ENCODE peak calls at places on chromosomes 12 and 14, in four cellular contexts. K is left ventricle myocardium inferior; J is naive thymus-derived CD4-positive, alpha-beta T cell; O is right cardiac atrium. B is an unnamed sample. For H3K4me1, the result is how much of the 10 kb centered on the place peaks cover.

GRCh38 chr12:754871-755562 is 2.6 kb downstream of the WNK1 start:
- DNase-seq in K (no peak), J (peak), O (no peak), B (no peak)

GRCh38 chr14:97153527-97153926 is 356.3 kb downstream of the VRK1 start:
- DNase-seq in K (no peak), J (no peak), O (no peak), B (no peak)

GRCh38 chr14:104724407-104724980 is 465 bp downstream of the ADSS1 start:
- DNase-seq in K (peak), J (no peak), O (peak), B (peak)

GRCh38 chr14:64109821-64110554 is 184.2 kb downstream of the ESR2 start:
- DNase-seq in K (no peak), J (no peak), O (no peak), B (no peak)

GRCh38 chr12:45209784-45210183 is 6.1 kb upstream of the ANO6 start:
- DNase-seq in K (no peak), J (no peak), O (no peak), B (no peak)

GRCh38 chr12:8033153-8034044 is 883 bp downstream of the FOXJ2 start:
- DNase-seq in K (peak), J (no peak), O (peak), B (peak)

GRCh38 chr12:6468283-6468575 is 2.2 kb downstream of the VAMP1 start:
- DNase-seq in K (no peak), J (no peak), O (no peak), B (no peak)

GRCh38 chr14:55904086-55904485 is 214.1 kb upstream of the PELI2 start:
- DNase-seq in K (no peak), J (no peak), O (no peak), B (no peak)

GRCh38 chr14:38127356-38127755 is 80.3 kb upstream of the SSTR1 start:
- DNase-seq in K (no peak), J (no peak), O (no peak), B (no peak)

GRCh38 chr12:27821259-27821973 is 41.4 kb upstream of the MANSC4 start:
- DNase-seq in K (no peak), J (peak), O (no peak), B (no peak)

GRCh38 chr12:88743946-88744685 is 163.8 kb upstream of the KITLG start:
- DNase-seq in K (no peak), J (no peak), O (no peak), B (no peak)

GRCh38 chr12:8687846-8688601 is 9.8 kb upstream of the RIMKLB start:
- DNase-seq in K (no peak), J (no peak), O (no peak), B (peak)

GRCh38 chr12:111445311-111446043 is 39.8 kb downstream of the SH2B3 start:
- DNase-seq in K (no peak), J (no peak), O (no peak), B (peak)

GRCh38 chr12:3527181-3527580 is 36.2 kb downstream of the PRMT8 start:
- DNase-seq in K (no peak), J (no peak), O (no peak), B (no peak)

GRCh38 chr12:122355702-122356101 is 66.8 kb downstream of the CLIP1 start:
- DNase-seq in K (no peak), J (no peak), O (no peak), B (no peak)

GRCh38 chr12:75086086-75087038 is 123.3 kb downstream of the KCNC2 start:
- DNase-seq in K (no peak), J (no peak), O (no peak), B (no peak)

GRCh38 chr14:61611880-61612630 is 83.3 kb upstream of the HIF1A start:
- DNase-seq in K (no peak), J (no peak), O (no peak), B (no peak)

GRCh38 chr14:90487031-90487430 is 90.2 kb downstream of the CALM1 start:
- DNase-seq in K (peak), J (no peak), O (peak), B (no peak)

GRCh38 chr12:46577063-46577776 is 204.6 kb upstream of the SLC38A2 start:
- DNase-seq in K (no peak), J (no peak), O (peak), B (no peak)

GRCh38 chr14:105011312-105011990 is 9.4 kb downstream of the CDCA4 start:
- DNase-seq in K (no peak), J (no peak), O (peak), B (no peak)

GRCh38 chr14:51607677-51608076 is 44.0 kb upstream of the FRMD6 start:
- DNase-seq in K (no peak), J (no peak), O (no peak), B (no peak)

GRCh38 chr12:115944851-115945496 is 332.5 kb downstream of the MED13L start:
- DNase-seq in K (no peak), J (no peak), O (no peak), B (peak)

GRCh38 chr14:50600849-50601248 is 40.9 kb downstream of the ATL1 start:
- DNase-seq in K (no peak), J (no peak), O (no peak), B (no peak)

GRCh38 chr12:11688831-11689230 is 39.4 kb downstream of the ETV6 start:
- DNase-seq in K (no peak), J (no peak), O (no peak), B (no peak)

GRCh38 chr12:1117371-1117770 is 126.3 kb downstream of the ERC1 start:
- DNase-seq in K (no peak), J (no peak), O (no peak), B (no peak)

GRCh38 chr12:118972982-118973381 is 8.4 kb upstream of the SRRM4 start:
- DNase-seq in K (no peak), J (no peak), O (no peak), B (no peak)

GRCh38 chr14:22449612-22449930 is 139.5 kb downstream of the DAD1 start:
- DNase-seq in K (no peak), J (no peak), O (no peak), B (no peak)

GRCh38 chr12:8594072-8594471 is 18.6 kb downstream of the AICDA start:
- DNase-seq in K (no peak), J (no peak), O (no peak), B (no peak)

GRCh38 chr12:88418856-88419497 is 161.3 kb downstream of the KITLG start:
- DNase-seq in K (no peak), J (no peak), O (no peak), B (no peak)

GRCh38 chr12:43692064-43692463 is 66.5 kb downstream of the PUS7L start:
- DNase-seq in K (no peak), J (no peak), O (no peak), B (no peak)

GRCh38 chr14:55684956-55685584 is 105.1 kb downstream of the KTN1 start:
- DNase-seq in K (no peak), J (no peak), O (no peak), B (no peak)

GRCh38 chr12:14714437-14714836 is 18.0 kb upstream of the GUCY2C start:
- DNase-seq in K (no peak), J (no peak), O (no peak), B (no peak)
- H3K4me1 ChIP-seq in K (under half), J (under half), O (under half), B (under half)

GRCh38 chr12:47818382-47818700 is 1.4 kb downstream of the HDAC7 start:
- DNase-seq in K (no peak), J (peak), O (no peak), B (no peak)
- H3K4me1 ChIP-seq in K (half or more), J (half or more), O (under half), B (half or more)

DNA sequence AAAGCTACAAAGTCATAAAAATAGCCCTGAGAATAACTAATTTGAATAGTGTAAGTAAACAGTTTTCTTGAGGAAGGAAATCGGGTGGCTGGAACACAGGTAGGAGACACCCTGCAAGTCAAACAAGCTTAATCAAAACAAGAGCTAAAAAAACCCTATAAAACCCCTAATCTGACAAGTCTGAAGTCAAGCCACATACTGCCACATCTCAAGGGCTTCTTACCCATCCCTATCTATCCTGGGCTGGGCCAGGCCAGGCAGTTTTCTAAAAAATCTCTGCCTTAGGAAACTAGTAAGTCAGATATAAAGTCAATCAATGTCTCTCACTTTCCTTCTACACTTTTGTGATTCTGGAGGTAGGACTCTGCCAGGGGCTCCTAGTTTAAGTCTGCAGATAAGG is 15.3 kb downstream of the UBE2N start:
- DNase-seq in K (no peak), J (no peak), O (no peak), B (no peak)
- H3K4me1 ChIP-seq in K (half or more), J (under half), O (under half), B (under half)

GRCh38 chr12:62653304-62653703 is 186.7 kb downstream of the MON2 start:
- DNase-seq in K (no peak), J (no peak), O (no peak), B (no peak)

GRCh38 chr12:62651138-62651537 is 184.5 kb downstream of the MON2 start:
- DNase-seq in K (no peak), J (no peak), O (no peak), B (no peak)

GRCh38 chr12:62655524-62656160 is 189.0 kb downstream of the MON2 start:
- DNase-seq in K (no peak), J (no peak), O (no peak), B (no peak)

GRCh38 chr12:62654558-62655241 is 188.1 kb downstream of the MON2 start:
- DNase-seq in K (no peak), J (no peak), O (no peak), B (no peak)

DNA sequence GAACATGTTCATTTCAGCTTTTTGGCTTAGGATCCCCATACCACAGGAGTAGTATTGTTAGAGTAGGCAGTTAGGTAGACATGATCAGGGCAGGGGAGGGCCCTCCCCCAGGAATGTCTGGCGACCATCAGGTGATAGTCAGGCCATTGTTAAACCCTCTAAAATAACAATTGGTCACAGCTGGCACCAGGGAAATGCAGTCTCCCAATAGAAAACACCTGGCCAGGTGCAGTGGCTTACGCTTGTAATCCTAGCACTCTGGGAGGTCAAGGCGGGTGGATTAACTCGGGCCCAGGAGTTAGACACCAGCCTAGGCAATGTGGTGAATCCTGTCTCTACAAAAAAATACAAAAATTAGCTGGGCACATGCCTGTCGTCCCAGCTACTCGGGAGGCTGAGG is 187.1 kb downstream of the MON2 start:
- DNase-seq in K (no peak), J (no peak), O (no peak), B (no peak)
- H3K4me1 ChIP-seq in K (under half), J (under half), O (under half), B (under half)

GRCh38 chr12:12877145-12877544 is 14.2 kb upstream of the GPRC5A start:
- DNase-seq in K (no peak), J (no peak), O (no peak), B (no peak)
- H3K4me1 ChIP-seq in K (under half), J (under half), O (under half), B (under half)

DNA sequence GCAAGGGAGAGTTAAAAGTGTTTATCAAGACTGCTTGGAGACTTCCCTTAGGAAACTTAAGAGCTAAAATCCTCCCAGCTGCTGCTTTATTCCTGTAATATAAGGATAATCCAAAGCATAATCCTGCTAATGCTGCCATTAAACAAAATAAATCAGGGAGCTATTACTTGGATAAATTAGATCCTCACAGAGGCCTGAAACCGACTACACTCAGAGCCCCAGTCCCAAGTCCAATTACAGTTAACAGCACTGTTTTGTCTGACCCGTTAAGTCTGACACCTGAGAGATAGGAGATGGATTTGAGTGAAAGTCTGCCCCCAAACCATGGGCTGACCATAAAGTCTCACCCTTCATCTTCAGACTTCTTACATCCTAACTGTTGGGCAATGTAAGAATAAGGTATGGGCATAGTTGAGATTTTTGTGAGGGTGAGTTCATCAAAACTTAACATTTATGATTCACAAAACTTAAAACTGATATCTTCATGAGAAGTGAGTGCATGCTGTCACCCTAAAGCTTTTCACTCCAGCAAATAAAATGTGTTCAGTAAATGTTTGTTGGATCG is 181.6 kb downstream of the PLCZ1 start:
- DNase-seq in K (no peak), J (no peak), O (no peak), B (no peak)
- H3K4me1 ChIP-seq in K (under half), J (under half), O (under half), B (under half)

DNA sequence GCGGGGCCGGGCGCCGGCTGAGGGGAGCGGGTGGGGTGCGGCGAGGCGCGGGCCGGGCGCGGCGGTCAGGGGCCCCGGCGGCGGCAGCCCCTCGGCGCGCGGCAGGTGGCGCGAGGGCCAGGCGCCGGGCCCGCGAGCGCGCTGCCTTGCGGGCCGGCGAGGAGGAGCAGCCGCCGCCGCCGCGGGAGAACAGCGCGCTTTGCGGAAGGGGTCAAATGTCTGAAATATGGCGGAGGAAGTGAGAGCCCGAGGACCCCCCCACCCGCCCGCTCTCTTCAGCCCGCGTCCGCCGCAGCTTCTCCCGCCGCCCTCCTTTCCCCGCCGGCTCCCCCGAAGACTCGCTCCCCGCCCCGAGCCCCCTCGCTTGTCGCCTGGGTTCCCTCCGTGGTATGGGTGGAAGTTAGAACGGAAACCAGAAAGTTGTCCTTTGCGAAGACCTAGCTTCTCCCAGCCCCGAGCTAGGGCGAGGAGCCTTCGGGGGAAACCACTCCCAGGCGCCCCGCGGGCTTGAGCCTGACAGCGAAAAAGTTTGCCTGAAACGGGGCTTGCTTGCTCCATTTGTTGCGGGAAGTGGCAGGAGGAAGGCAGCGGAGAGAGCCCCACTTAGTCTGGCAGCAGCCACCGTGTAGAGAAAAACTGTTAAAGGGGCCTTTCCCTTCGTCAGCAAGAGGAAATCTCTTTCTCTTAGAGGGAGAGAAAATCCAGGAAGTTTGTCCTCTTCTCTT is 557 bp downstream of the RAP1B start:
- DNase-seq in K (peak), J (peak), O (peak), B (peak)
- H3K4me1 ChIP-seq in K (half or more), J (under half), O (under half), B (half or more)

B was measured in sigmoid colon.